ENCODE peak calls at places on chromosomes 12 and 14, in five cellular contexts. R, P, T, W and Z are unnamed samples.

GRCh38 chr12:115337693-115338543 is 653.9 kb upstream of the TBX3 start:
- DNase-seq in R (peak), P (peak), T (peak), W (no peak), Z (no peak)

GRCh38 chr12:128727461-128727860 is 96.3 kb downstream of the SLC15A4 start:
- DNase-seq in R (no peak), P (no peak), T (no peak), W (no peak), Z (no peak)

GRCh38 chr12:121005346-121005815 is 10.9 kb downstream of the C12orf43 start:
- DNase-seq in R (no peak), P (no peak), T (peak), W (peak), Z (peak)

GRCh38 chr12:94636462-94637085 is 13.8 kb downstream of the TMCC3 start:
- DNase-seq in R (no peak), P (no peak), T (no peak), W (no peak), Z (peak)

GRCh38 chr14:104343294-104343625 is 204.9 kb downstream of the KIF26A start:
- DNase-seq in R (no peak), P (no peak), T (no peak), W (no peak), Z (no peak)

GRCh38 chr12:92673756-92674155 is 29.0 kb upstream of the PLEKHG7 start:
- DNase-seq in R (no peak), P (no peak), T (no peak), W (no peak), Z (no peak)

GRCh38 chr14:20350860-20351259 is 7.4 kb downstream of the PARP2 start:
- DNase-seq in R (no peak), P (no peak), T (no peak), W (no peak), Z (no peak)

GRCh38 chr14:102057480-102058114 is 29.2 kb downstream of the HSP90AA1 start:
- DNase-seq in R (no peak), P (no peak), T (peak), W (no peak), Z (no peak)

GRCh38 chr12:31645944-31646343 is 13.5 kb upstream of the ETFBKMT start:
- DNase-seq in R (no peak), P (no peak), T (no peak), W (no peak), Z (no peak)

GRCh38 chr14:32934891-32935633 is 3.6 kb upstream of the NPAS3 start:
- DNase-seq in R (peak), P (no peak), T (peak), W (peak), Z (peak)

GRCh38 chr14:101357559-101358319 is 203.6 kb upstream of the DIO3 start:
- DNase-seq in R (no peak), P (peak), T (no peak), W (no peak), Z (no peak)

GRCh38 chr12:22312336-22312735 is 22.2 kb downstream of the ST8SIA1 start:
- DNase-seq in R (peak), P (peak), T (no peak), W (no peak), Z (no peak)

GRCh38 chr14:75715926-75716780 is 55.1 kb downstream of the TTLL5 start:
- DNase-seq in R (no peak), P (no peak), T (no peak), W (no peak), Z (no peak)

GRCh38 chr14:96225745-96226151 is 21.1 kb downstream of the BDKRB2 start:
- DNase-seq in R (no peak), P (no peak), T (peak), W (no peak), Z (no peak)

GRCh38 chr12:116443706-116444589 is 115.2 kb upstream of the MAP1LC3B2 start:
- DNase-seq in R (no peak), P (no peak), T (no peak), W (no peak), Z (no peak)

GRCh38 chr12:12091977-12092663 is 21.4 kb downstream of the BCL2L14 start:
- DNase-seq in R (no peak), P (no peak), T (no peak), W (peak), Z (no peak)

GRCh38 chr14:62956413-62956812 is 88.8 kb downstream of the KCNH5 start:
- DNase-seq in R (no peak), P (no peak), T (no peak), W (no peak), Z (no peak)

GRCh38 chr12:110811972-110812371 is 34.8 kb upstream of the CCDC63 start:
- DNase-seq in R (no peak), P (no peak), T (no peak), W (no peak), Z (no peak)

GRCh38 chr14:51367600-51367931 is 127.5 kb downstream of the TMX1 start:
- DNase-seq in R (no peak), P (peak), T (no peak), W (no peak), Z (no peak)

GRCh38 chr12:13152281-13152680 is 44.2 kb upstream of the EMP1 start:
- DNase-seq in R (no peak), P (no peak), T (no peak), W (no peak), Z (no peak)

GRCh38 chr14:93048843-93049242 is 66.9 kb downstream of the ITPK1 start:
- DNase-seq in R (no peak), P (no peak), T (no peak), W (no peak), Z (no peak)

GRCh38 chr14:93049295-93049694 is 66.4 kb downstream of the ITPK1 start:
- DNase-seq in R (no peak), P (no peak), T (no peak), W (no peak), Z (no peak)

GRCh38 chr14:93051600-93052546 is 63.9 kb downstream of the ITPK1 start:
- DNase-seq in R (no peak), P (no peak), T (peak), W (no peak), Z (no peak)

GRCh38 chr14:93050761-93051160 is 65.0 kb downstream of the ITPK1 start:
- DNase-seq in R (no peak), P (no peak), T (no peak), W (no peak), Z (no peak)

DNA sequence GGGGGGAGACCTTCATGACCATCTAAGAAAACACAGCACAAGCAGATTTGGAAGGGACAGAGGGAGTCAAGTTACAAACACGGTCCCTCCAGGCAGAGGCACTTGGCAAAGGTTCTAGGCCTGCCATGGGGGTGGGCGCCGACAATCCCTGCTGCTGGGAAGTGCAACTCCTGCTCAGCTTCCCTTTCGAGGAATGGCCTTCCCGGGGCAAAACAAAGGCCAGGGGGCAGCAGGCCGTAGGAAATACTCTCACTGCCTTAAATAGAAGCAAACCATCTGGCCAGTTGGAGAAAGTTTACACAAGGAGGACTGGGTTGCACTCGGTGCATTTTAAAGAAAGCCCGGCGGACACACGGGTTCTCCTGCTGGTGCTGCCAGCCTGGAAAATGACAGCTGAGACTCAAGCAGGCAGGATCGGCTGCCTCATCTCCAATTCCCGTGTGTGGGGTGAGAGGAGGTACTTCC is 65.8 kb downstream of the ITPK1 start:
- DNase-seq in R (peak), P (no peak), T (no peak), W (no peak), Z (no peak)
- H3K27ac ChIP-seq in R (peak), P (no peak), T (peak), W (no peak), Z (no peak)

GRCh38 chr14:64577211-64577610 is 27.4 kb downstream of the PPP1R36 start:
- DNase-seq in R (no peak), P (no peak), T (no peak), W (no peak), Z (no peak)
- H3K27ac ChIP-seq in R (no peak), P (no peak), T (no peak), W (no peak), Z (no peak)

GRCh38 chr14:61643546-61643945 is 51.8 kb upstream of the HIF1A start:
- DNase-seq in R (no peak), P (no peak), T (no peak), W (no peak), Z (no peak)

GRCh38 chr14:61644834-61645233 is 50.5 kb upstream of the HIF1A start:
- DNase-seq in R (no peak), P (no peak), T (no peak), W (no peak), Z (peak)

GRCh38 chr14:61642246-61642982 is 52.9 kb upstream of the HIF1A start:
- DNase-seq in R (no peak), P (no peak), T (no peak), W (no peak), Z (no peak)

GRCh38 chr14:61645247-61645646 is 50.1 kb upstream of the HIF1A start:
- DNase-seq in R (no peak), P (no peak), T (no peak), W (no peak), Z (no peak)

DNA sequence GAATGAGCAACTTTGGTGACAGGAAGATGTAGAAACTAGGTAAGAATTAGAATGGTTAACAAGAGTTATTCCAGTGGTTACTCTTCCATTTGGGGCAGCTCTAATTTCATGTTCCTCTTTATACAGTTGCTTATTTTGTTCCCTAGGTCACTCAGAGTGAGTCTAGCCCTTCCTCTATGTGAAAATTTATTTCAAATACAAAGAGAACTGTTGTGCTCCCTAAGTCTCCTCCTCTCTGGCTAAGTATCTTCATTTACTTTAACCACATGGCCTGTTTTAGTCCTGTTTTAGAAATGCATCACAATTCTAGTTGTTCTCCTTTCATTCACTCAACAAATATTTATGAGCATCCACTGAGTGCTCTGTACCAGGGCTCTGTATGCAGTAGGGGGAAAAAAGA is 51.1 kb upstream of the HIF1A start:
- DNase-seq in R (no peak), P (no peak), T (no peak), W (no peak), Z (no peak)
- H3K27ac ChIP-seq in R (no peak), P (no peak), T (no peak), W (no peak), Z (no peak)

GRCh38 chr14:93510030-93510429 is 79.3 kb downstream of the UNC79 start:
- DNase-seq in R (no peak), P (no peak), T (no peak), W (no peak), Z (no peak)
- H3K27ac ChIP-seq in R (no peak), P (no peak), T (no peak), W (no peak), Z (no peak)

DNA sequence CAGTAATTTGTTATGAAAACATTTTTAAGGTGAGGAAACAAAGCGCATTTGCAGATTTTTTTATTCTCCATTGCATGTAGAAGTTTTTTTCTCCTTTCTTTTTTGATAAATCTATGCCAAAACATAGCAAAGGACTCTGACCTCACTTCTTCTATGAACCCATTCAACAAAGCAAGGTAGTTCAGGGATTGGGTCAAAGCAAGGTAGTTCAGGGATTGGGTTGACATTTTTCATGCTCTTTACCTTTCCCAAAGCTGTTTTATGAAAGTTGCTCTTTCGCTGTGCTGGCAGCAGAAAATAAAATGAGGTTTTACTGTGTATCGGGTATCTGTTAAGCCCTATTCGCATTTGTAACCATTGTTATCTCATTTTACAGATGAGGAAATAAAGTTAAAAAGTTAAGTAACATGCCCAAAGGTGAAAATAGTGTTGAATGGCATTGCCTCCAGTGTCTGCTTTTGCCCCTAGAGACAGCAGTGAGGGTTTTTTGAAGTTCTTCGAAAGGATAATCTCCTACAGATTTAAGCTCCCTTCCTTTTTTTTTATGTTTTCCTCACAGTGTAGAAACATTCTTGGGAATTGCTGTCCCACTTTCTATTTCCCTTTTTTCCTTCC is 10.6 kb downstream of the STRAP start:
- DNase-seq in R (no peak), P (no peak), T (no peak), W (no peak), Z (no peak)
- H3K27ac ChIP-seq in R (no peak), P (no peak), T (no peak), W (no peak), Z (no peak)

GRCh38 chr14:99424306-99424877 is 56.3 kb downstream of the SETD3 start:
- DNase-seq in R (no peak), P (no peak), T (no peak), W (no peak), Z (no peak)
- H3K27ac ChIP-seq in R (no peak), P (no peak), T (peak), W (no peak), Z (peak)

GRCh38 chr12:108565976-108566375 is 3.6 kb downstream of the ISCU start:
- DNase-seq in R (peak), P (peak), T (peak), W (peak), Z (no peak)

GRCh38 chr12:108566452-108566851 is 4.1 kb downstream of the ISCU start:
- DNase-seq in R (no peak), P (no peak), T (peak), W (no peak), Z (no peak)

GRCh38 chr12:108567974-108568652 is 5.7 kb downstream of the ISCU start:
- DNase-seq in R (no peak), P (no peak), T (peak), W (no peak), Z (no peak)

GRCh38 chr12:108568653-108569154 is 6.3 kb downstream of the ISCU start:
- DNase-seq in R (no peak), P (no peak), T (peak), W (peak), Z (no peak)

GRCh38 chr12:108567388-108567787 is 5.0 kb downstream of the ISCU start:
- DNase-seq in R (no peak), P (no peak), T (no peak), W (peak), Z (no peak)
- H3K27ac ChIP-seq in R (peak), P (no peak), T (no peak), W (peak), Z (no peak)